ENCODE peak calls at places on chromosomes 13 and 19, in five cellular contexts. T is bronchial epithelial cell, A is activated gamma-delta T cell treated with Interleukin-2 at 50 U/mL for 16 hours, Y is ovary, P is WTC11. E is an unnamed sample.

GRCh38 chr13:35988648-35989081 is 142.5 kb downstream of the DCLK1 start:
- DNase-seq in T (no peak), A (no peak), Y (no peak), P (no peak), E (no peak)

GRCh38 chr13:107099661-107100060 is 531.7 kb upstream of the ARGLU1 start:
- DNase-seq in T (peak; percentile 4), A (no peak), Y (no peak), P (no peak), E (no peak)

GRCh38 chr13:113825851-113826250 is 38.0 kb downstream of the GAS6 start:
- DNase-seq in T (no peak), A (no peak), Y (no peak), P (no peak), E (no peak)

GRCh38 chr19:45958763-45959516 is 14.7 kb downstream of the NOVA2 start:
- DNase-seq in T (no peak), A (no peak), Y (no peak), P (no peak), E (no peak)

GRCh38 chr19:16224266-16225045 is 26.7 kb downstream of the AP1M1 start:
- DNase-seq in T (no peak), A (no peak), Y (no peak), P (no peak), E (no peak)

GRCh38 chr13:95524270-95524901 is 28.1 kb upstream of the CLDN10 start:
- DNase-seq in T (peak; percentile 98), A (no peak), Y (no peak), P (no peak), E (no peak)

GRCh38 chr19:38569368-38569983 is 48.3 kb downstream of the MAP4K1 start:
- DNase-seq in T (no peak), A (no peak), Y (no peak), P (no peak), E (no peak)

GRCh38 chr19:10432736-10433130 is 12.4 kb downstream of the PDE4A start:
- DNase-seq in T (no peak), A (no peak), Y (no peak), P (no peak), E (no peak)

GRCh38 chr19:51172223-51172622 is 30.1 kb downstream of the SIGLEC7 start:
- DNase-seq in T (no peak), A (no peak), Y (no peak), P (no peak), E (no peak)

GRCh38 chr13:112246731-112247470 is 129.3 kb upstream of the SPACA7 start:
- DNase-seq in T (no peak), A (no peak), Y (no peak), P (no peak), E (no peak)

GRCh38 chr13:113555141-113555540 is 29.4 kb upstream of the TFDP1 start:
- DNase-seq in T (no peak), A (no peak), Y (no peak), P (no peak), E (no peak)

GRCh38 chr13:99004931-99005330 is 27.1 kb upstream of the DOCK9 start:
- DNase-seq in T (no peak), A (no peak), Y (no peak), P (no peak), E (no peak)

GRCh38 chr19:58170860-58171259 is 12.0 kb upstream of the ZNF274 start:
- DNase-seq in T (peak; percentile 73), A (no peak), Y (no peak), P (no peak), E (no peak)

GRCh38 chr13:65977525-65977924 is 1252.6 kb downstream of the PCDH9 start:
- DNase-seq in T (no peak), A (no peak), Y (no peak), P (no peak), E (no peak)

GRCh38 chr19:55493650-55494171 is 5.5 kb downstream of the SSC5D start:
- DNase-seq in T (no peak), A (no peak), Y (peak; percentile 53), P (no peak), E (no peak)

GRCh38 chr13:97328222-97328790 is 105.7 kb upstream of the RAP2A start:
- DNase-seq in T (peak; percentile 32), A (no peak), Y (peak; percentile 26), P (peak; percentile 57), E (no peak)

GRCh38 chr19:47523473-47523872 is 8.6 kb upstream of the NAPA start:
- DNase-seq in T (no peak), A (no peak), Y (no peak), P (no peak), E (no peak)

GRCh38 chr19:43546581-43546980 is 13.6 kb downstream of the ZNF575 start:
- DNase-seq in T (no peak), A (no peak), Y (no peak), P (no peak), E (no peak)